ENCODE peak calls at places on chromosomes 16 and 17, in seven cellular contexts. V is H1, K is mesenchymal stem cell, Z is mesendoderm, M is neuronal stem cell, C is H9, S is trophoblast cell. A is an unnamed sample.

GRCh38 chr16:29720703-29721102 is 25.1 kb downstream of the C16orf54 start:
- DNase-seq in V (no peak), K (no peak), Z (no peak), M (no peak), C (no peak), S (no peak), A (no peak)

GRCh38 chr16:72635694-72636093 is 412.2 kb downstream of the ZFHX3 start:
- DNase-seq in V (no peak), K (no peak), Z (no peak), M (no peak), C (no peak), S (no peak), A (no peak)

GRCh38 chr17:72334205-72334604 is 213.4 kb downstream of the SOX9 start:
- DNase-seq in V (no peak), K (peak; percentile 72), Z (peak; percentile 48), M (no peak), C (no peak), S (no peak), A (peak; percentile 89)

GRCh38 chr17:35051183-35051578 is 12.3 kb downstream of the RFFL start:
- DNase-seq in V (no peak), K (peak; percentile 55), Z (no peak), M (no peak), C (no peak), S (no peak), A (no peak)

GRCh38 chr17:17343160-17343735 is 40.1 kb downstream of the NT5M start:
- DNase-seq in V (no peak), K (no peak), Z (no peak), M (no peak), C (peak; percentile 27), S (no peak), A (no peak)

GRCh38 chr16:75247249-75247648 is 4.2 kb downstream of the BCAR1 start:
- DNase-seq in V (no peak), K (peak; percentile 44), Z (no peak), M (no peak), C (no peak), S (no peak), A (no peak)

GRCh38 chr17:60137731-60138130 is 12.0 kb upstream of the CA4 start:
- DNase-seq in V (no peak), K (no peak), Z (no peak), M (no peak), C (no peak), S (no peak), A (no peak)

GRCh38 chr17:57553525-57553924 is 191.6 kb downstream of the CCDC182 start:
- DNase-seq in V (no peak), K (peak; percentile 91), Z (no peak), M (no peak), C (no peak), S (no peak), A (peak; percentile 80)

GRCh38 chr16:8962393-8963009 is 1.2 kb downstream of the USP7 start:
- DNase-seq in V (no peak), K (peak; percentile 23), Z (peak; percentile 39), M (no peak), C (no peak), S (peak; percentile 25), A (no peak)

GRCh38 chr16:23330161-23330560 is 28.1 kb downstream of the SCNN1B start:
- DNase-seq in V (no peak), K (no peak), Z (no peak), M (no peak), C (no peak), S (no peak), A (no peak)

GRCh38 chr17:35843698-35844097 is 25.0 kb downstream of the HEATR9 start:
- DNase-seq in V (no peak), K (no peak), Z (no peak), M (no peak), C (no peak), S (no peak), A (no peak)

GRCh38 chr16:25264599-25264998 is 7.0 kb upstream of the ZKSCAN2 start:
- DNase-seq in V (no peak), K (peak; percentile 15), Z (no peak), M (no peak), C (no peak), S (no peak), A (no peak)

GRCh38 chr16:22423716-22424115 is 49.3 kb upstream of the CDR2 start:
- DNase-seq in V (no peak), K (no peak), Z (no peak), M (no peak), C (no peak), S (no peak), A (no peak)

GRCh38 chr17:78112508-78113471 is 15.8 kb downstream of the TMC6 start:
- DNase-seq in V (peak; percentile 64), K (peak; percentile 53), Z (peak; percentile 74), M (peak; percentile 65), C (peak; percentile 95), S (peak; percentile 66), A (peak; percentile 13)

GRCh38 chr16:47377156-47377555 is 83.7 kb downstream of the ITFG1 start:
- DNase-seq in V (no peak), K (peak; percentile 75), Z (peak; percentile 68), M (no peak), C (no peak), S (no peak), A (peak; percentile 82)

GRCh38 chr16:397736-398332 is 835 bp downstream of the NME4 start:
- DNase-seq in V (no peak), K (peak; percentile 91), Z (peak; percentile 93), M (peak; percentile 71), C (peak; percentile 92), S (peak; percentile 78), A (peak; percentile 61)

GRCh38 chr16:398551-399277 is 1.7 kb downstream of the NME4 start:
- DNase-seq in V (no peak), K (no peak), Z (peak; percentile 62), M (no peak), C (peak; percentile 73), S (no peak), A (no peak)

GRCh38 chr16:396605-397004 is 394 bp upstream of the NME4 start:
- DNase-seq in V (no peak), K (peak; percentile 86), Z (peak; percentile 80), M (no peak), C (peak; percentile 80), S (no peak), A (peak; percentile 41)

GRCh38 chr16:397135-397661 is at the start of gene NME4:
- DNase-seq in V (no peak), K (peak; percentile 42), Z (peak; percentile 80), M (peak; percentile 42), C (peak; percentile 66), S (peak; percentile 63), A (no peak)

DNA sequence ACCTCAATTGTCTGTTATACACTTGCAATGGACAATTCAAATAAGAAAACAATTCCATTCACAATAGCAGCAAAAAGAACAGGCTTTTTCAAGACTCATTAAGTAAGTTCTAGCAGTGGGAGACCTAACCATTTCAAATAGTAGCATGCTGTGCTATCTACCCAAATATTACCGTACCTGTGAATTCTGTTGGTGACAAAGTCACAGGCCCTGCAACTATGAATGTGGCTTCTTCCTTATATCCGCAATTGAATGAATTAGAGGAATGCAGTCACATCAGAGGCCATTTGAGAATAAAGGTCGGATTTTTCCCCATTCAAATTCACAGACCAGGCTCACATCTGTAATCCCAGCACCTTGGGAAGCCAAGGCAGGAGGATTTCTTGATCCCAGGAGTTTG is 800 bp upstream of the NME4 start:
- DNase-seq in V (no peak), K (no peak), Z (no peak), M (no peak), C (no peak), S (no peak), A (no peak)
- H3K18ac ChIP-seq in V (no peak overlapping the region), K (no peak overlapping the region), Z (no peak overlapping the region), M (no peak overlapping the region), C (no peak overlapping the region), S (no peak overlapping the region), A (no peak overlapping the region)

GRCh38 chr16:2761472-2761871 is 9.0 kb downstream of the SRRM2 start:
- DNase-seq in V (no peak), K (no peak), Z (no peak), M (no peak), C (no peak), S (no peak), A (no peak)

GRCh38 chr16:2762711-2763110 is 10.3 kb downstream of the SRRM2 start:
- DNase-seq in V (no peak), K (no peak), Z (no peak), M (no peak), C (no peak), S (no peak), A (no peak)

GRCh38 chr16:2764718-2765117 is 12.3 kb downstream of the SRRM2 start:
- DNase-seq in V (no peak), K (no peak), Z (peak; percentile 27), M (no peak), C (no peak), S (no peak), A (no peak)

GRCh38 chr16:2761886-2762583 is 9.6 kb downstream of the SRRM2 start:
- DNase-seq in V (no peak), K (no peak), Z (no peak), M (no peak), C (no peak), S (no peak), A (no peak)

DNA sequence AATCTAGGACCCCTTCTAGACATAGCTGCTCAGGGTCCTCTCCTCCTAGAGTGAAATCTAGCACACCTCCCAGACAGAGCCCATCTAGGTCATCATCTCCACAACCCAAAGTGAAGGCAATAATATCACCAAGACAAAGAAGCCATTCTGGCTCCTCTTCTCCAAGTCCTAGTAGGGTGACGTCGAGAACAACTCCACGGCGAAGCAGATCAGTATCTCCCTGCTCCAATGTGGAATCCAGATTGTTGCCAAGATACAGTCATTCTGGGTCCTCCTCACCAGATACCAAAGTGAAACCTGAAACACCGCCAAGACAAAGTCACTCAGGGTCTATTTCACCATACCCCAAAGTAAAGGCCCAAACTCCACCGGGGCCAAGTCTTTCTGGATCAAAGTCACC is 10.7 kb downstream of the SRRM2 start:
- DNase-seq in V (no peak), K (no peak), Z (no peak), M (no peak), C (no peak), S (no peak), A (no peak)
- H3K18ac ChIP-seq in V (no peak overlapping the region), K (no peak overlapping the region), Z (no peak overlapping the region), M (no peak overlapping the region), C (no peak overlapping the region), S (no peak overlapping the region), A (no peak overlapping the region)

DNA sequence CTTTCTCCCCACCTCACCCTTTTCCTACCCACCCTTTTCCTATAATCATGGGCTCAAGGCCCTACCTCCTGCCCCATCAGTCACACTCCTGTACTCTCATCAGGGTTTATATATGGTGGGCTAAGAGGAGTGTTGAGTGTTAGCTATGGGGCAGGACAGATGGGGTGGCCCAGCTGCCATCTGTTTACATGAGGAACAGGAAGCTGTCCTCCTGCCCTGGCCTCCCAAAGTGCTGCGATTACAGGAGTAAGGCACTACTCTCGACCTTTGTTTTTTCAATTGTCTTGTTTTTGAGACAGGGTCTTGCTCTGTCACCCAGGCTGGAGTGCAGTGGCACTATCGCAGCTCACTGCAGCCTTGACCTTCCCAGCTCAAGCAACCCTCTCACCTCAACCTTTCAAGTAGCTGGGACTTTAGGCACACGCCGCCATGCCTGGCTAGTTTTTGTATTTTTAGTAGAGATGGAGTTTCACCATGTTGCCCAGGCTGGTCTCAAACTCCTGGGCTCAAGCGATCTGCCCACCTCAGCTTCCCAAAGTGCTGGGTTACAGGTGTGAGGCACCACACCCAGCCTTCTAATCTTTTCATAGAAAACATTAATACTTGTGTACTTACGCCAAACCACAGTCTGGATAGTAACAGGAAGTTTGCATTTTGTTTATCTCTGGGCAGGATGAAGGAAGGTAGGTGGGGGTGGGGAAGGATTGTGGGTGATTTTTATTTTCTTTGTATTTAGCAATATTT is 1.6 kb downstream of the TRADD start:
- DNase-seq in V (no peak), K (no peak), Z (no peak), M (no peak), C (no peak), S (no peak), A (no peak)
- H3K18ac ChIP-seq in V (no peak overlapping the region), K (no peak overlapping the region), Z (no peak overlapping the region), M (no peak overlapping the region), C (no peak overlapping the region), S (no peak overlapping the region), A (no peak overlapping the region)

GRCh38 chr17:82382933-82383255 is 11.3 kb downstream of the UTS2R start:
- DNase-seq in V (no peak), K (no peak), Z (no peak), M (no peak), C (no peak), S (no peak), A (no peak)
- H3K18ac ChIP-seq in V (no peak overlapping the region), K (no peak overlapping the region), Z (no peak overlapping the region), M (peak overlapping the region; percentile 64), C (no peak overlapping the region), S (no peak overlapping the region), A (no peak overlapping the region)